ENCODE peak calls at places on chromosomes 5 and 9, in ten cellular contexts. O is CD8-positive, alpha-beta memory T cell; Q is Peyer's patch; X is aorta; Y is heart left ventricle; W is CD8-positive, alpha-beta T cell; L is SK-N-SH; K is ovary; B is trophoblast cell; D is adipocyte. A is an unnamed sample.
A peak's percentile ranks its signal among the peaks of the same experiment; 100 is the strongest.

GRCh38 chr5:31186672-31187267 is 6.7 kb upstream of the CDH6 start:
- DNase-seq in X (no peak), W (no peak), Y (no peak), Q (no peak), B (no peak), O (no peak), K (no peak), D (peak; percentile 83), L (peak; percentile 37), A (no peak)

GRCh38 chr9:617441-618085 is 223.9 kb upstream of the DMRT1 start:
- DNase-seq in W (no peak), Q (no peak), K (no peak), O (no peak), D (no peak), X (no peak), B (peak; percentile 28), L (no peak), Y (no peak), A (no peak)

GRCh38 chr5:95631991-95632675 is 12.2 kb downstream of the GPR150 start:
- DNase-seq in Q (peak; percentile 25), O (peak; percentile 64), B (peak; percentile 38), K (no peak), Y (no peak), D (peak; percentile 29), X (no peak), L (no peak), W (peak; percentile 51), A (peak; percentile 59)

GRCh38 chr5:124516567-124516966 is 229.9 kb downstream of the ZNF608 start:
- DNase-seq in Q (no peak), K (no peak), Y (no peak), B (no peak), D (no peak), W (no peak), X (no peak), L (no peak), O (no peak), A (no peak)

GRCh38 chr5:110639307-110639902 is 87.1 kb downstream of the TMEM232 start:
- DNase-seq in Y (no peak), D (peak; percentile 41), Q (no peak), L (no peak), K (no peak), B (no peak), W (no peak), X (no peak), O (no peak), A (no peak)

GRCh38 chr9:34271618-34272017 is 57.5 kb downstream of the KIF24 start:
- DNase-seq in X (no peak), K (no peak), O (no peak), Y (no peak), Q (no peak), B (no peak), W (no peak), D (no peak), L (no peak), A (no peak)

GRCh38 chr5:131988601-131989000 is 22.9 kb downstream of the ACSL6 start:
- DNase-seq in D (no peak), L (no peak), W (no peak), K (no peak), Y (no peak), B (no peak), O (no peak), Q (no peak), X (peak; percentile 48), A (no peak)

GRCh38 chr5:110510146-110510545 is 216.3 kb downstream of the TMEM232 start:
- DNase-seq in W (no peak), Q (no peak), O (no peak), L (no peak), B (no peak), Y (no peak), X (no peak), D (peak; percentile 27), K (no peak), A (no peak)

GRCh38 chr5:153896117-153896516 is 142.6 kb downstream of the FAM114A2 start:
- DNase-seq in O (no peak), X (no peak), W (no peak), Q (no peak), B (no peak), K (no peak), L (no peak), D (peak; percentile 5), Y (no peak), A (no peak)

GRCh38 chr9:111161015-111161415 is 122.7 kb upstream of the LPAR1 start:
- DNase-seq in B (no peak), D (peak; percentile 45), L (no peak), O (no peak), W (no peak), Q (no peak), X (no peak), Y (no peak), K (no peak), A (no peak)

GRCh38 chr5:50406874-50407273 is 34.2 kb downstream of the EMB start:
- DNase-seq in K (no peak), B (peak; percentile 42), X (no peak), Y (no peak), W (no peak), L (no peak), O (no peak), D (no peak), Q (no peak), A (no peak)

GRCh38 chr9:133305731-133306130 is 30.3 kb downstream of the SURF6 start:
- DNase-seq in Q (no peak), X (no peak), Y (no peak), O (no peak), D (no peak), B (no peak), K (no peak), L (no peak), W (no peak), A (no peak)

GRCh38 chr5:97118623-97119022 is 23.8 kb downstream of the LIX1 start:
- DNase-seq in X (no peak), Q (no peak), L (no peak), W (no peak), D (no peak), K (no peak), O (no peak), Y (no peak), B (no peak), A (no peak)

GRCh38 chr5:53576674-53577073 is 16.2 kb downstream of the NDUFS4 start:
- DNase-seq in O (no peak), Q (no peak), K (no peak), Y (no peak), W (no peak), X (no peak), D (no peak), B (no peak), L (no peak), A (no peak)

GRCh38 chr9:35605336-35606137 is 475 bp downstream of the TESK1 start:
- DNase-seq in D (peak; percentile 73), W (peak; percentile 35), Q (peak; percentile 59), Y (peak; percentile 34), O (peak; percentile 39), K (peak; percentile 34), L (peak; percentile 88), X (peak; percentile 79), B (no peak), A (no peak)

GRCh38 chr5:68258531-68258930 is 43.0 kb downstream of the PIK3R1 start:
- DNase-seq in W (no peak), K (no peak), L (no peak), Q (no peak), D (no peak), Y (no peak), B (no peak), X (no peak), O (no peak), A (no peak)
- H3K36me3 ChIP-seq in W (no peaks in the 10 kb centered on the region), K (no peaks in the 10 kb centered on the region), L (no peaks in the 10 kb centered on the region), Q (no peaks in the 10 kb centered on the region), D (peaks cover 19% of the 10 kb centered on the region), Y (no peaks in the 10 kb centered on the region), B (peaks cover 3% of the 10 kb centered on the region), X (no peaks in the 10 kb centered on the region), O (no peaks in the 10 kb centered on the region), A (no peaks in the 10 kb centered on the region)

GRCh38 chr9:5072871-5073270 is 87.8 kb downstream of the JAK2 start:
- DNase-seq in B (no peak), D (no peak), Y (no peak), Q (no peak), X (no peak), W (no peak), L (no peak), O (no peak), K (no peak), A (no peak)

DNA sequence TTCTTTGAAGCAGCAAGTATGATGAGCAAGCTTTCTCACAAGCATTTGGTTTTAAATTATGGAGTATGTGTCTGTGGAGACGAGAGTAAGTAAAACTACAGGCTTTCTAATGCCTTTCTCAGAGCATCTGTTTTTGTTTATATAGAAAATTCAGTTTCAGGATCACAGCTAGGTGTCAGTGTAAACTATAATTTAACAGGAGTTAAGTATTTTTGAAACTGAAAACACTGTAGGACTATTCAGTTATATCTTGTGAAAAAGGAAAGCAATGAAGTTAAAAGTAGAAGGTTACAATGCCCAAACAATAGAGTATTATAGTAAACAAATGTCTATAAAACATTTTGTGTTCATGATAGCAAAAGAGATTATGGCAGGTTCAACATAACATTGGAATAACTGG is 88.6 kb downstream of the JAK2 start:
- DNase-seq in B (no peak), O (no peak), L (no peak), Q (no peak), D (peak; percentile 32), K (no peak), Y (no peak), X (no peak), W (no peak), A (no peak)
- H3K36me3 ChIP-seq in B (no peaks in the 10 kb centered on the region), O (peaks cover 4% of the 10 kb centered on the region), L (peaks cover 41% of the 10 kb centered on the region), Q (no peaks in the 10 kb centered on the region), D (peaks cover 90% of the 10 kb centered on the region), K (no peaks in the 10 kb centered on the region), Y (peaks cover 91% of the 10 kb centered on the region), X (peaks cover 7% of the 10 kb centered on the region), W (no peaks in the 10 kb centered on the region), A (peaks cover 24% of the 10 kb centered on the region)

GRCh38 chr9:131616983-131617604 is 71.8 kb downstream of the PRRT1B start:
- DNase-seq in Q (no peak), L (no peak), Y (no peak), X (no peak), O (no peak), D (peak; percentile 78), K (no peak), B (no peak), W (no peak), A (no peak)
- H3K36me3 ChIP-seq in Q (no peaks in the 10 kb centered on the region), L (peaks cover 23% of the 10 kb centered on the region), Y (peaks cover 89% of the 10 kb centered on the region), X (peaks cover 6% of the 10 kb centered on the region), O (peaks cover 35% of the 10 kb centered on the region), D (peaks cover 74% of the 10 kb centered on the region), K (no peaks in the 10 kb centered on the region), B (peaks cover 80% of the 10 kb centered on the region), W (peaks cover 34% of the 10 kb centered on the region), A (peaks cover 77% of the 10 kb centered on the region)

DNA sequence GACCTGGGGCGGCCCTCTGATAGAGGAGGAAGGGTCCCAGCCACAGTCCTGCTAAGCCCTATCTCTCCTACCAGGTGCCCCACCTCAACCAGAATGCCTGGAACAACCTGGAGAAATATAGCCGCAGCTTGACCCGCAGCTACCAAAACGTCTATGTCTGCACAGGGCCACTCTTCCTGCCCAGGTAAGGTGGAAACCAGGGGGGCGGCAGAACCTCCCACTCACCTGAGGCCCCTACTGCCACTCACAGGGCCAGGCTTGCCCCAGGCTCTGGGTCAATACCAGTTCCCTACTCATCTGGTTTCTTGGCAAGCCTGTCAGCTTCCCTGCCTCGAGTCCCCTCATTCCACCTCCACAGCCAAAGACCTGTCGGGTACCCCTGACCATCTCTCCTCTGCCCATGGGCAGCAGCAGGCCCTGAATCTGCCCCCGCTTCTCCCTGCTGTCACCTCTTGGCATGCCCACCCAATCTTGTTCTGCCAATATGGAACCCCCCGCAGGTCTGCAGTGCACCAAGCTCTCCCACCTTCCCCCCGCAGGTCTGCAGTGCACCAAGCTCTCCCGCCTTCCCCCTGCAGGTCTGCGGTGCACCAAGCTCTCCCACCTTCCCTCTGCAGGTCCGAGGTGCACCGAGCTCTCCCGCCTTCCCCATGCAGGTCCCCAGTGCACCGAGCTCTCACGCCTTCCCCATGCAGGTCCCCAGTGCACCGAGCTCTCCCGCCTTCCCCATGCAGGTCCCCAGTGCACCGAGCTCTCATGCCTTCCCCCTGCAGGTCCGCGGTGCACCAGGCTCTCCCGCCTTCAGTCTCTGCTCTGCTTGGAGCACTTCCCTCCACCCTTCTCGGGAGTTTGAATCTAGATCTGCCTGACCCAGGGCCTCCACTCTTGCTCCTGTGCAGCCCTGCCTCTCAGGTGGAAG is 2.6 kb downstream of the ENDOG start:
- DNase-seq in B (no peak), Y (no peak), W (no peak), Q (no peak), O (no peak), K (no peak), X (no peak), L (no peak), D (no peak), A (no peak)
- H3K36me3 ChIP-seq in B (peaks cover 48% of the 10 kb centered on the region), Y (peaks cover 45% of the 10 kb centered on the region), W (peaks cover 10% of the 10 kb centered on the region), Q (no peaks in the 10 kb centered on the region), O (peaks cover 8% of the 10 kb centered on the region), K (no peaks in the 10 kb centered on the region), X (peaks cover 3% of the 10 kb centered on the region), L (peaks cover 41% of the 10 kb centered on the region), D (peaks cover 36% of the 10 kb centered on the region), A (peaks cover 34% of the 10 kb centered on the region)